ENCODE peak calls at places on chromosomes 5 and 9, in ten cellular contexts. Q is GM23248, H is cardiac fibroblast, M is AG09309, K is HCT116, A is AG10803, S is fibroblast of the aortic adventitia, L is spleen, W is GM06990, B is HAP-1. G is an unnamed sample.

GRCh38 chr5:28216939-28217360 is 1178.6 kb upstream of the CDH9 start:
- DNase-seq in Q (no peak), H (no peak), M (no peak), K (no peak), A (no peak), S (no peak), L (no peak), W (no peak), B (no peak), G (no peak)

GRCh38 chr9:117300686-117301085 is 114.2 kb downstream of the ASTN2 start:
- DNase-seq in Q (no peak), H (no peak), M (no peak), K (no peak), A (no peak), S (no peak), L (no peak), W (no peak), B (no peak), G (no peak)

GRCh38 chr5:178230879-178231735 is 1.5 kb downstream of the PHYKPL start:
- DNase-seq in Q (peak), H (peak), M (no peak), K (no peak), A (peak), S (peak), L (peak), W (no peak), B (no peak), G (no peak)

GRCh38 chr9:105055922-105056321 is 128.0 kb upstream of the ABCA1 start:
- DNase-seq in Q (no peak), H (peak), M (no peak), K (no peak), A (no peak), S (peak), L (no peak), W (no peak), B (no peak), G (no peak)

GRCh38 chr5:132459031-132459982 is 31.3 kb downstream of the IRF1 start:
- DNase-seq in Q (peak), H (peak), M (peak), K (peak), A (peak), S (peak), L (peak), W (no peak), B (no peak), G (no peak)

GRCh38 chr9:6904366-6904765 is 146.6 kb downstream of the KDM4C start:
- DNase-seq in Q (no peak), H (no peak), M (no peak), K (no peak), A (no peak), S (no peak), L (no peak), W (no peak), B (no peak), G (no peak)

GRCh38 chr9:114852050-114852594 is 46.3 kb upstream of the TNFSF15 start:
- DNase-seq in Q (peak), H (peak), M (peak), K (no peak), A (peak), S (peak), L (no peak), W (no peak), B (no peak), G (peak)

GRCh38 chr9:106277931-106278330 is 583.6 kb downstream of the TMEM38B start:
- DNase-seq in Q (no peak), H (peak), M (no peak), K (no peak), A (peak), S (no peak), L (no peak), W (no peak), B (no peak), G (no peak)

GRCh38 chr5:145118109-145118508 is 717.0 kb downstream of the PRELID2 start:
- DNase-seq in Q (no peak), H (no peak), M (no peak), K (no peak), A (no peak), S (no peak), L (no peak), W (no peak), B (no peak), G (no peak)

GRCh38 chr9:95807326-95807947 is 68.1 kb upstream of the ERCC6L2 start:
- DNase-seq in Q (no peak), H (peak), M (no peak), K (no peak), A (no peak), S (no peak), L (no peak), W (no peak), B (no peak), G (no peak)

GRCh38 chr9:136655244-136656225 is 7.2 kb upstream of the EGFL7 start:
- DNase-seq in Q (no peak), H (peak), M (no peak), K (no peak), A (no peak), S (no peak), L (peak), W (no peak), B (no peak), G (no peak)

GRCh38 chr9:121545875-121546423 is 46.3 kb upstream of the GGTA1 start:
- DNase-seq in Q (peak), H (peak), M (peak), K (peak), A (peak), S (peak), L (peak), W (peak), B (peak), G (peak)

GRCh38 chr5:74206571-74207550 is 433.7 kb downstream of the ENC1 start:
- DNase-seq in Q (peak), H (peak), M (peak), K (no peak), A (peak), S (peak), L (no peak), W (no peak), B (peak), G (no peak)
- H3K4me3 ChIP-seq in Q (no peak), H (no peak), M (no peak), K (no peak), A (no peak), S (no peak), L (no peak), W (no peak), B (no peak), G (no peak)

DNA sequence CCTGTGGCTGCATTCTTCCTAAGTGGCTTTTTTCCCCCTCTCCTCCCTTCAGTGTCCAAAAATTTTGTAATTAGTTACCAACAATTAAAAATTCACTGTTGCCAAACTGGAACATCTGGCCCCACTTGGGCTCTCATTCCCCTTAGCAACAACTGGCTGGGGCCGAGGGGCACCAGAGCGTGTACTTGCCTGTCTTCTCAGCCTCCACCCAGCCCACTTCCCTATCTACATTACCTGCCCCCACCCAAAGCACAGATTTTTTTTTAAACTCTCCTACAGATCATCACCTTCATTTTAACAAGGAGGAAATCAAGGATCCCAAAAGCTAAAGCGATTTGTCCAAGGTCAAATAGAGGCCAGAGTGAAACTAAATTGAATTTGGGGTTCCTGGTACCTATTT is 278.8 kb downstream of the EBF1 start:
- DNase-seq in Q (no peak), H (no peak), M (no peak), K (no peak), A (no peak), S (no peak), L (peak), W (no peak), B (no peak), G (no peak)
- H3K4me3 ChIP-seq in Q (peak), H (no peak), M (no peak), K (no peak), A (no peak), S (no peak), L (no peak), W (peak), B (no peak), G (no peak)

GRCh38 chr9:24296124-24296523 is 249.6 kb downstream of the IZUMO3 start:
- DNase-seq in Q (no peak), H (no peak), M (no peak), K (no peak), A (no peak), S (no peak), L (no peak), W (no peak), B (no peak), G (no peak)
- H3K4me3 ChIP-seq in Q (no peak), H (no peak), M (no peak), K (no peak), A (no peak), S (no peak), L (no peak), W (no peak), B (no peak), G (no peak)

GRCh38 chr9:134324359-134325095 is 1.7 kb upstream of the RXRA start:
- DNase-seq in Q (no peak), H (no peak), M (no peak), K (no peak), A (peak), S (peak), L (peak), W (no peak), B (no peak), G (no peak)
- H3K4me3 ChIP-seq in Q (peak), H (peak), M (peak), K (peak), A (peak), S (peak), L (peak), W (no peak), B (no peak), G (peak)

GRCh38 chr5:57499262-57500050 is 16.8 kb upstream of the ACTBL2 start:
- DNase-seq in Q (peak), H (peak), M (no peak), K (peak), A (peak), S (peak), L (no peak), W (peak), B (peak), G (no peak)
- H3K4me3 ChIP-seq in Q (peak), H (no peak), M (no peak), K (no peak), A (peak), S (no peak), L (peak), W (peak), B (no peak), G (no peak)

DNA sequence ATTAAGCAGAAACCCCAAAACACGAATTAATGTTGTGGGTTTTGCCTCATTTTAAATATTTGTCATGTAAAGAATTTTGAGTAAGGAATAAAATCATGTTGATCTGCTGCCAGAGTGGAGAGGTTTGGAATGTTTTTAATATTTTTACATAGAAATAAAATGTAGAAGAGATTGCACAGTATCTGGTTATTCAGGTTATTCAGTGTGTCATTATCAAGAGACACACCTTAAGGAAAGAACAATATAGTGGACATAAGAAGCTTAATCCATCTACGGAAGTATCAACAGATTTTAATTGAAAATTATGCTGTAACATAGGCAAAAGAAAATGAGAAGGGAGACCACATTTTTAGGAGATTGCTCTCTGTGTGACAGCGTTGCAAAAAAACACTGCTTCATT is 410.4 kb downstream of the MED10 start:
- DNase-seq in Q (no peak), H (no peak), M (no peak), K (no peak), A (no peak), S (no peak), L (no peak), W (no peak), B (no peak), G (no peak)
- H3K4me3 ChIP-seq in Q (no peak), H (no peak), M (no peak), K (no peak), A (no peak), S (no peak), L (no peak), W (no peak), B (no peak), G (no peak)

GRCh38 chr9:123925820-123926219 is 4.1 kb downstream of the DENND1A start:
- DNase-seq in Q (peak), H (no peak), M (no peak), K (no peak), A (peak), S (no peak), L (no peak), W (no peak), B (no peak), G (no peak)

GRCh38 chr9:123929177-123929869 is 603 bp downstream of the DENND1A start:
- DNase-seq in Q (no peak), H (no peak), M (no peak), K (no peak), A (no peak), S (no peak), L (no peak), W (peak), B (no peak), G (no peak)

GRCh38 chr9:123926986-123927385 is 2.9 kb downstream of the DENND1A start:
- DNase-seq in Q (no peak), H (no peak), M (no peak), K (no peak), A (no peak), S (no peak), L (no peak), W (no peak), B (no peak), G (no peak)

GRCh38 chr9:123928471-123929176 is 1.3 kb downstream of the DENND1A start:
- DNase-seq in Q (peak), H (peak), M (no peak), K (no peak), A (peak), S (peak), L (no peak), W (peak), B (no peak), G (no peak)

DNA sequence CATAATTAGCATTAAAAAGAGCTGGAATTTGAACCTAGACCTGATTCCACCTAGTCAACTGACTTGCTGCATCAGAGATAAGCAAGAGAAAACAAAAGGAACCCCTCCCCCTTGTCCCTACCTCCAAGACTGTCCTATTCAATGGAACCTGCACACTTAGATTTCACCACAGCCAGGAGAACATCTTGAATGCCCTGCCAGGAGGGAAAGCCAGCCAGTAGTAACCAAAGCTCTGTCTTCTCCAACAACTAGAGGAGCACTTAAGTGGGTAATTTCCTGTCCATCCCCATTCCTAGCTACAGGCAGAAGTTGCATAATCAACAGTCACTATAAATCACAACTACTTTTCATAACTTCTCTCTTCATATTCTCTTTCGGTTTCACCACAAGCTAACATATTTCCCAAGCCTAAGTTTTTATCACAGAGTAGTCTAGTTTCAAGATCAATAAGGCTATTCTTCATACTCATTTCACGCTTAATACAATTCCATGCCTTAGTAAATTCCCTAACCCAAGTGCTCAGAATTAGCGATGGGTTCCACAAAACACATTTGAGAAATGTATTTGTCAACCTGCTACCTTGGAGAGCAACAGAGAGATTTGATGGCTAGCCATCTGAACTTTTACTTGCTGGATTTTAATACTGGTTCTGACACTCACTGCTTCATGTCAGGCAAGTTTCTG is 2.2 kb downstream of the DENND1A start:
- DNase-seq in Q (peak), H (peak), M (peak), K (no peak), A (peak), S (peak), L (no peak), W (peak), B (no peak), G (no peak)
- H3K4me3 ChIP-seq in Q (peak), H (no peak), M (no peak), K (no peak), A (peak), S (peak), L (no peak), W (peak), B (no peak), G (no peak)

GRCh38 chr9:15280647-15281046 is 26.4 kb downstream of the TTC39B start:
- DNase-seq in Q (no peak), H (no peak), M (no peak), K (no peak), A (no peak), S (no peak), L (no peak), W (no peak), B (no peak), G (no peak)

GRCh38 chr9:15278839-15279238 is 28.2 kb downstream of the TTC39B start:
- DNase-seq in Q (no peak), H (no peak), M (no peak), K (no peak), A (no peak), S (no peak), L (no peak), W (no peak), B (no peak), G (no peak)

GRCh38 chr9:15278290-15278689 is 28.7 kb downstream of the TTC39B start:
- DNase-seq in Q (no peak), H (no peak), M (no peak), K (no peak), A (no peak), S (no peak), L (no peak), W (no peak), B (no peak), G (no peak)

GRCh38 chr9:15286288-15286834 is 20.7 kb downstream of the TTC39B start:
- DNase-seq in Q (no peak), H (no peak), M (no peak), K (no peak), A (no peak), S (no peak), L (no peak), W (no peak), B (no peak), G (no peak)

DNA sequence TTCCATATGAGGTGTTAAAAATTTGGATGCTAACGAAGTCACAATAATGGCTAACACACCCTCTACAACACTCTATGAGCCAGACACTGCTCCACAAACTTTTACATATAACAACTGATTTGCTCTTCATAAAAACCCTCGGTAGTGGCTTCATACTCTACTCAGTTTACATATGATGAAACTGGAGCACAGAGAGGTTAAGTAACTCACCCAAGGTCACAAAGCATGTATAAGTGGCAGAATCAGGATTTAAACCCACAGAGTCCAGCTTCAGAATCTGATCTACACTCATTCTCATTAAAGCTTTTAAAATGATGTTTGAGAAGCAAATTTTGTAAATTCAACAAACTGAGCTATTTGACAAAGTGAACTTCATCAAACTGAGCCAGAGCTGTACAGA is 24.4 kb downstream of the TTC39B start:
- DNase-seq in Q (no peak), H (no peak), M (no peak), K (no peak), A (no peak), S (no peak), L (no peak), W (no peak), B (no peak), G (no peak)
- H3K4me3 ChIP-seq in Q (no peak), H (no peak), M (no peak), K (no peak), A (no peak), S (no peak), L (no peak), W (no peak), B (no peak), G (no peak)

G was measured in AG04450.